ENCODE peak calls at places on chromosomes 5 and 9, in nine cellular contexts. V is GDM1; D is AG08396; Z is activated CD8-positive, alpha-beta memory T cell treated with anti-CD3 and anti-CD28 coated beads for 48 hours; I is endothelial cell; L is kidney; A is RWPE1; R is COR-L47; G is NCI-H1436. T is an unnamed sample.

GRCh38 chr5:25948278-25948677 is 1090.1 kb downstream of the CDH9 start:
- DNase-seq in V (no peak), D (no peak), Z (no peak), I (no peak), L (no peak), A (no peak), R (no peak), G (no peak), T (no peak)

GRCh38 chr5:90590-91547 is 1.1 kb upstream of the PLEKHG4B start:
- DNase-seq in V (no peak), D (no peak), Z (no peak), I (no peak), L (peak; percentile 41), A (no peak), R (peak; percentile 46), G (no peak), T (no peak)

GRCh38 chr5:386432-387341 is 56.3 kb upstream of the EXOC3 start:
- DNase-seq in V (no peak), D (no peak), Z (no peak), I (no peak), L (no peak), A (peak; percentile 51), R (no peak), G (no peak), T (no peak)

GRCh38 chr9:137406876-137407589 is 15.9 kb downstream of the EXD3 start:
- DNase-seq in V (no peak), D (peak; percentile 93), Z (peak; percentile 48), I (peak; percentile 93), L (peak; percentile 84), A (peak; percentile 53), R (peak; percentile 50), G (peak; percentile 20), T (peak; percentile 68)

GRCh38 chr9:112753725-112754124 is 3.2 kb downstream of the SNX30 start:
- DNase-seq in V (no peak), D (peak; percentile 83), Z (no peak), I (no peak), L (no peak), A (peak; percentile 76), R (no peak), G (no peak), T (no peak)

GRCh38 chr5:146238973-146239372 is 35.6 kb downstream of the RBM27 start:
- DNase-seq in V (no peak), D (no peak), Z (no peak), I (no peak), L (no peak), A (no peak), R (no peak), G (no peak), T (no peak)

GRCh38 chr5:111197523-111197922 is 26.7 kb upstream of the CAMK4 start:
- DNase-seq in V (no peak), D (no peak), Z (no peak), I (no peak), L (no peak), A (no peak), R (no peak), G (no peak), T (no peak)

GRCh38 chr5:16603701-16604100 is 13.1 kb downstream of the RETREG1 start:
- DNase-seq in V (no peak), D (no peak), Z (no peak), I (no peak), L (no peak), A (no peak), R (no peak), G (no peak), T (no peak)

GRCh38 chr9:113421726-113422125 is 11.2 kb downstream of the C9orf43 start:
- DNase-seq in V (no peak), D (no peak), Z (no peak), I (no peak), L (no peak), A (no peak), R (no peak), G (no peak), T (no peak)

GRCh38 chr9:130869250-130869649 is 27.4 kb downstream of the QRFP start:
- DNase-seq in V (no peak), D (no peak), Z (no peak), I (no peak), L (peak; percentile 75), A (no peak), R (no peak), G (no peak), T (no peak)

GRCh38 chr5:179378441-179379271 is 33.4 kb upstream of the ADAMTS2 start:
- DNase-seq in V (no peak), D (no peak), Z (no peak), I (no peak), L (peak; percentile 67), A (no peak), R (no peak), G (no peak), T (no peak)

GRCh38 chr9:107894572-107895261 is 405.1 kb upstream of the KLF4 start:
- DNase-seq in V (no peak), D (peak; percentile 56), Z (no peak), I (no peak), L (no peak), A (no peak), R (no peak), G (no peak), T (no peak)

GRCh38 chr5:96528816-96529474 is 95.9 kb upstream of the PCSK1 start:
- DNase-seq in V (no peak), D (no peak), Z (no peak), I (no peak), L (no peak), A (no peak), R (no peak), G (no peak), T (no peak)

GRCh38 chr5:37803487-37803886 is 36.4 kb downstream of the GDNF start:
- DNase-seq in V (no peak), D (no peak), Z (no peak), I (no peak), L (no peak), A (no peak), R (no peak), G (no peak), T (no peak)